ENCODE peak calls at places on chromosomes 4 and X, in five cellular contexts. M, N, X, Z and C are unnamed samples.
A peak's percentile ranks its signal among the peaks of the same experiment; 100 is the strongest.

GRCh38 chr4:23135792-23136645 is 443.3 kb downstream of the GBA3 start:
- DNase-seq in M (no peak), N (peak; percentile 21), X (no peak), Z (peak; percentile 21), C (peak; percentile 68)

GRCh38 chrX:96407501-96407900 is 277.1 kb upstream of the DIAPH2 start:
- DNase-seq in M (no peak), N (no peak), X (no peak), Z (peak; percentile 11), C (no peak)

GRCh38 chr4:119046263-119046662 is 89.4 kb upstream of the MYOZ2 start:
- DNase-seq in M (no peak), N (no peak), X (peak; percentile 91), Z (no peak), C (no peak)

GRCh38 chrX:20265221-20265725 is 1.4 kb downstream of the RPS6KA3 start:
- DNase-seq in M (peak; percentile 63), N (peak; percentile 70), X (peak; percentile 77), Z (peak; percentile 62), C (no peak)

GRCh38 chr4:54213001-54213400 is 16.1 kb upstream of the PDGFRA start:
- DNase-seq in M (no peak), N (no peak), X (no peak), Z (no peak), C (no peak)

GRCh38 chr4:174714393-174715211 is 114.4 kb downstream of the GLRA3 start:
- DNase-seq in M (peak; percentile 78), N (peak; percentile 74), X (no peak), Z (peak; percentile 27), C (peak; percentile 25)

GRCh38 chr4:106588906-106589305 is 220.3 kb upstream of the GIMD1 start:
- DNase-seq in M (no peak), N (no peak), X (no peak), Z (no peak), C (no peak)

GRCh38 chr4:104897297-104897645 is 249.4 kb upstream of the TET2 start:
- DNase-seq in M (no peak), N (no peak), X (no peak), Z (no peak), C (no peak)

GRCh38 chr4:30721353-30722091 is 1.4 kb downstream of the PCDH7 start:
- DNase-seq in M (peak; percentile 86), N (no peak), X (peak; percentile 62), Z (no peak), C (no peak)

GRCh38 chrX:24999501-24999900 is 16.3 kb downstream of the ARX start:
- DNase-seq in M (no peak), N (no peak), X (no peak), Z (no peak), C (no peak)

GRCh38 chr4:16598241-16599224 is 299.9 kb downstream of the LDB2 start:
- DNase-seq in M (no peak), N (no peak), X (no peak), Z (no peak), C (no peak)

GRCh38 chr4:105002278-105002677 is 144.4 kb upstream of the TET2 start:
- DNase-seq in M (peak; percentile 69), N (no peak), X (no peak), Z (no peak), C (no peak)

GRCh38 chr4:14054391-14054790 is 426.9 kb upstream of the BOD1L1 start:
- DNase-seq in M (no peak), N (no peak), X (no peak), Z (no peak), C (no peak)

GRCh38 chr4:138943893-138944292 is 71.7 kb upstream of the NOCT start:
- DNase-seq in M (no peak), N (no peak), X (no peak), Z (no peak), C (no peak)

GRCh38 chr4:1084796-1085403 is 28.5 kb downstream of the RNF212 start:
- DNase-seq in M (no peak), N (no peak), X (no peak), Z (no peak), C (no peak)

GRCh38 chrX:116975517-116975916 is 512.7 kb upstream of the CT83 start:
- DNase-seq in M (no peak), N (no peak), X (no peak), Z (no peak), C (no peak)

GRCh38 chr4:150679767-150680088 is 97.8 kb downstream of the MAB21L2 start:
- DNase-seq in M (no peak), N (no peak), X (no peak), Z (no peak), C (no peak)

GRCh38 chrX:110320588-110320987 is 2.7 kb upstream of the AMMECR1 start:
- DNase-seq in M (no peak), N (no peak), X (no peak), Z (no peak), C (no peak)
- H3K4me3 ChIP-seq in M (no peak overlapping the region), N (no peak overlapping the region), X (no peak overlapping the region), Z (no peak overlapping the region), C (no peak overlapping the region)

GRCh38 chr4:42953316-42953715 is 60.8 kb downstream of the GRXCR1 start:
- DNase-seq in M (no peak), N (no peak), X (no peak), Z (no peak), C (no peak)

GRCh38 chr4:42954925-42955669 is 62.6 kb downstream of the GRXCR1 start:
- DNase-seq in M (no peak), N (no peak), X (no peak), Z (no peak), C (no peak)
- H3K27ac ChIP-seq in M (no peak overlapping the region), N (no peak overlapping the region), X (no peak overlapping the region), Z (no peak overlapping the region), C (no peak overlapping the region)

GRCh38 chr4:112514079-112514448 is 1.9 kb downstream of the NEUROG2 start:
- DNase-seq in M (peak; percentile 64), N (no peak), X (no peak), Z (no peak), C (no peak)
- H3K4me3 ChIP-seq in M (peak overlapping the region; percentile 81), N (no peak overlapping the region), X (no peak overlapping the region), Z (no peak overlapping the region), C (no peak overlapping the region)

DNA sequence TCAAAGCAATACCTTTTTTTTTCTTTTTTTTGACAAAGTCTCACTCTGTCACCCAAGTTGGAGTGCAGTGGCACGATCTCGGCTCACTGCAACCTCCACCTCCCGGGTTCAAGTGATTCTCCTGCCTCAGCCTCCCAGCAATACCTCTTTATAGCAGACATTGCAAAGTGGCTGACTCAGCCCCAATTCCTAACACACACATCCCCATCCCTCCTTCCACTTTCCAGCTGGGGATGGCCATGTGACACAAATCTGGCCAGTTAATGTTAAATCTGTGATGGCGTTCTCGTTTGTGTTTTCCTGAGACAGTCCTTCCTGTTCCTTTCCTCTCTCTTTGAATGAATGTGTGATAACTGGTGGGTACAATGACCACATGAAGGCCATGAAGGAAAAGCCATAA is 276.2 kb upstream of the KLF3 start:
- DNase-seq in M (no peak), N (no peak), X (no peak), Z (no peak), C (no peak)
- H3K27ac ChIP-seq in M (no peak overlapping the region), N (no peak overlapping the region), X (no peak overlapping the region), Z (peak overlapping the region; percentile 91), C (no peak overlapping the region)

GRCh38 chr4:55458611-55459010 is 62.9 kb downstream of the TMEM165 start:
- DNase-seq in M (no peak), N (no peak), X (no peak), Z (no peak), C (no peak)
- H3K4me3 ChIP-seq in M (no peak overlapping the region), N (no peak overlapping the region), X (no peak overlapping the region), Z (no peak overlapping the region), C (no peak overlapping the region)

GRCh38 chr4:4887426-4887825 is 28.0 kb downstream of the MSX1 start:
- DNase-seq in M (no peak), N (no peak), X (no peak), Z (no peak), C (no peak)
- H3K27ac ChIP-seq in M (no peak overlapping the region), N (no peak overlapping the region), X (no peak overlapping the region), Z (no peak overlapping the region), C (no peak overlapping the region)